ENCODE peak calls at places on chromosome 15, in seven cellular contexts. C is iPS-NIHi11; Q is M059J; T is AG08396; F is NCI-H2029; W is left lobe of liver; R is stimulated activated naive B cell treated with anti-CD40 and anti-IgM and Interleukin-4, amounts not matched to agents 10 μg/mL and 1 μg/mL and 100 μg/mL, for 72 hours. D is an unnamed sample.
A peak's percentile ranks its signal among the peaks of the same experiment; 100 is the strongest.

GRCh38 chr15:39918688-39919385 is 1.2 kb downstream of the GPR176 start:
- DNase-seq in T (peak; percentile 76), R (no peak), Q (peak; percentile 87), F (no peak), W (no peak), C (no peak), D (no peak)

GRCh38 chr15:43370310-43370974 is 401 bp downstream of the ZSCAN29 start:
- DNase-seq in R (no peak), Q (peak; percentile 39), F (no peak), C (peak; percentile 48), W (no peak), T (peak; percentile 49), D (no peak)

GRCh38 chr15:95843241-95843851 is 487.2 kb upstream of the NR2F2 start:
- DNase-seq in F (no peak), T (peak; percentile 23), C (no peak), Q (peak; percentile 85), W (no peak), R (no peak), D (no peak)

GRCh38 chr15:68788265-68788624 is 32.5 kb downstream of the ANP32A start:
- DNase-seq in T (no peak), F (no peak), C (no peak), Q (no peak), W (no peak), R (no peak), D (no peak)

GRCh38 chr15:84023636-84024035 is 211.9 kb upstream of the GOLGA6L4 start:
- DNase-seq in W (no peak), T (peak; percentile 16), C (peak; percentile 43), F (no peak), R (no peak), Q (peak; percentile 18), D (peak; percentile 36)

GRCh38 chr15:40372966-40373365 is 9.6 kb upstream of the KNSTRN start:
- DNase-seq in F (no peak), Q (no peak), C (no peak), W (no peak), R (no peak), T (no peak), D (no peak)

GRCh38 chr15:30922469-30923311 is 19.0 kb downstream of the FAN1 start:
- DNase-seq in Q (peak; percentile 47), R (no peak), W (no peak), C (peak; percentile 68), T (peak; percentile 51), F (no peak), D (peak; percentile 79)

GRCh38 chr15:27254801-27255200 is 283.8 kb downstream of the GABRG3 start:
- DNase-seq in R (no peak), Q (no peak), C (no peak), T (no peak), F (no peak), W (no peak), D (no peak)

GRCh38 chr15:35583863-35584528 is 38.0 kb upstream of the DPH6 start:
- DNase-seq in F (no peak), C (no peak), R (no peak), T (no peak), W (no peak), Q (no peak), D (no peak)

GRCh38 chr15:58909616-58910015 is 23.9 kb downstream of the SLTM start:
- DNase-seq in Q (peak; percentile 5), T (peak; percentile 22), R (no peak), F (no peak), W (no peak), C (no peak), D (no peak)

GRCh38 chr15:70038730-70039392 is 58.9 kb downstream of the TLE3 start:
- DNase-seq in Q (no peak), C (no peak), R (no peak), T (no peak), W (no peak), F (no peak), D (no peak)

GRCh38 chr15:67024322-67024997 is 40.9 kb upstream of the SMAD3 start:
- DNase-seq in R (no peak), C (peak; percentile 39), F (no peak), W (peak; percentile 78), Q (peak; percentile 97), T (peak; percentile 86), D (no peak)

GRCh38 chr15:49300856-49301255 is 122.2 kb upstream of the FGF7 start:
- DNase-seq in W (no peak), Q (no peak), F (no peak), C (no peak), T (no peak), R (no peak), D (no peak)

GRCh38 chr15:86553116-86553515 is 473.4 kb downstream of the AGBL1 start:
- DNase-seq in R (no peak), Q (no peak), F (no peak), T (no peak), C (no peak), W (no peak), D (no peak)

GRCh38 chr15:64792282-64792681 is 16.9 kb upstream of the RBPMS2 start:
- DNase-seq in R (no peak), C (no peak), T (no peak), F (no peak), W (no peak), Q (no peak), D (no peak)

GRCh38 chr15:72911658-72912057 is 128.1 kb upstream of the ADPGK start:
- DNase-seq in Q (no peak), T (no peak), W (no peak), F (no peak), R (no peak), C (no peak), D (no peak)

GRCh38 chr15:31437686-31438085 is 111.1 kb downstream of the KLF13 start:
- DNase-seq in C (no peak), W (no peak), T (no peak), Q (no peak), F (no peak), R (peak; percentile 73), D (no peak)

GRCh38 chr15:39416258-39416657 is 164.6 kb upstream of the THBS1 start:
- DNase-seq in F (no peak), W (no peak), Q (no peak), T (no peak), R (no peak), C (no peak), D (no peak)

GRCh38 chr15:48400086-48400485 is 68.9 kb downstream of the DUT start:
- DNase-seq in Q (no peak), F (no peak), W (no peak), C (no peak), R (no peak), T (no peak), D (no peak)

GRCh38 chr15:39704684-39705083 is 78.0 kb downstream of the FSIP1 start:
- DNase-seq in Q (peak; percentile 26), C (peak; percentile 27), W (no peak), R (no peak), T (peak; percentile 18), F (no peak), D (peak; percentile 18)

GRCh38 chr15:97126556-97127233 is 796.2 kb downstream of the NR2F2 start:
- DNase-seq in W (no peak), F (no peak), Q (peak; percentile 76), C (no peak), T (no peak), R (no peak), D (peak; percentile 33)

D was measured in NT2/D1.